ENCODE peak calls at places on chromosomes 2 and 18, in ten cellular contexts. C is tibial nerve, I is A549, B is transverse colon, D is HepG2, A is stomach, R is SK-N-SH, Z is K562, F is ovary, N is sigmoid colon. M is an unnamed sample.

GRCh38 chr2:66839551-66840320 is 404.8 kb downstream of the MEIS1 start:
- DNase-seq in D (no peak), B (no peak), Z (no peak), A (no peak), R (no peak), C (no peak), I (peak), F (no peak), N (no peak), M (no peak)

GRCh38 chr18:49481317-49481716 is 5.7 kb downstream of the C18orf32 start:
- DNase-seq in Z (no peak), R (no peak), D (no peak), F (no peak), N (no peak), C (no peak), I (no peak), B (no peak), A (no peak), M (no peak)

GRCh38 chr2:214107731-214108130 is 303.1 kb upstream of the VWC2L start:
- DNase-seq in D (no peak), Z (no peak), R (no peak), I (no peak), C (no peak), A (no peak), N (no peak), F (no peak), B (no peak), M (no peak)

GRCh38 chr2:225282858-225283693 is 116.4 kb upstream of the NYAP2 start:
- DNase-seq in I (peak), R (peak), C (no peak), B (no peak), F (no peak), D (peak), N (no peak), A (no peak), Z (peak), M (no peak)

GRCh38 chr18:26134110-26134509 is 441 bp downstream of the PSMA8 start:
- DNase-seq in R (no peak), D (no peak), A (no peak), I (no peak), B (no peak), Z (no peak), F (no peak), N (no peak), C (no peak), M (no peak)

GRCh38 chr18:62576858-62577512 is 54.2 kb downstream of the ZCCHC2 start:
- DNase-seq in B (no peak), R (no peak), D (no peak), F (no peak), C (no peak), A (no peak), N (no peak), I (no peak), Z (no peak), M (no peak)

GRCh38 chr18:46659484-46659883 is 2.5 kb upstream of the LOXHD1 start:
- DNase-seq in A (no peak), D (no peak), F (no peak), N (no peak), B (no peak), I (no peak), Z (no peak), C (no peak), R (no peak), M (no peak)

GRCh38 chr2:203338322-203338721 is 10.1 kb downstream of the ABI2 start:
- DNase-seq in F (no peak), Z (no peak), C (no peak), A (no peak), D (no peak), N (no peak), I (no peak), B (no peak), R (no peak), M (no peak)

GRCh38 chr2:96353032-96353561 is 17.5 kb downstream of the NCAPH start:
- DNase-seq in N (no peak), R (peak), B (no peak), F (no peak), D (no peak), C (no peak), Z (peak), A (no peak), I (no peak), M (no peak)

GRCh38 chr2:161208527-161209139 is 48.4 kb downstream of the TANK start:
- DNase-seq in B (no peak), D (peak), R (no peak), Z (peak), N (no peak), F (no peak), A (no peak), C (no peak), I (peak), M (no peak)

GRCh38 chr2:9473985-9474360 is 378 bp upstream of the IAH1 start:
- DNase-seq in D (no peak), A (peak), Z (no peak), N (peak), C (no peak), R (peak), I (no peak), F (peak), B (peak), M (peak)

GRCh38 chr18:64082054-64082453 is 66.8 kb downstream of the LINC00305 start:
- DNase-seq in B (no peak), R (no peak), D (no peak), N (no peak), A (no peak), I (no peak), Z (no peak), F (no peak), C (no peak), M (no peak)

GRCh38 chr2:238790877-238791276 is 57.0 kb upstream of the TWIST2 start:
- DNase-seq in R (no peak), B (no peak), C (no peak), Z (no peak), A (no peak), F (no peak), D (no peak), I (no peak), N (no peak), M (no peak)

GRCh38 chr2:219405451-219405850 is 12.7 kb upstream of the DES start:
- DNase-seq in I (no peak), F (no peak), D (no peak), N (peak), Z (peak), A (no peak), B (no peak), R (no peak), C (no peak), M (no peak)
- TF ChIP-seq CTCF in I (no peak), F (no peak), D (peak), N (no peak), Z (peak), A (no peak), B (peak), R (no peak), C (no peak), M (no peak)

GRCh38 chr2:33236457-33236856 is 240.0 kb upstream of the RASGRP3 start:
- DNase-seq in B (no peak), A (no peak), Z (no peak), D (no peak), R (no peak), F (no peak), C (no peak), N (no peak), I (no peak), M (no peak)
- TF ChIP-seq EP300 in B (no peak), A (no peak), Z (no peak), D (no peak), R (no peak), F (no peak), C (no peak), N (no peak), I (no peak), M (no peak)

GRCh38 chr18:23072079-23072478 is 63.2 kb upstream of the CABLES1 start:
- DNase-seq in D (no peak), B (no peak), R (no peak), Z (no peak), F (no peak), A (no peak), C (no peak), I (no peak), N (no peak), M (no peak)

GRCh38 chr18:23073996-23074606 is 61.2 kb upstream of the CABLES1 start:
- DNase-seq in N (no peak), Z (no peak), B (no peak), F (no peak), D (no peak), R (no peak), A (no peak), I (no peak), C (no peak), M (no peak)

DNA sequence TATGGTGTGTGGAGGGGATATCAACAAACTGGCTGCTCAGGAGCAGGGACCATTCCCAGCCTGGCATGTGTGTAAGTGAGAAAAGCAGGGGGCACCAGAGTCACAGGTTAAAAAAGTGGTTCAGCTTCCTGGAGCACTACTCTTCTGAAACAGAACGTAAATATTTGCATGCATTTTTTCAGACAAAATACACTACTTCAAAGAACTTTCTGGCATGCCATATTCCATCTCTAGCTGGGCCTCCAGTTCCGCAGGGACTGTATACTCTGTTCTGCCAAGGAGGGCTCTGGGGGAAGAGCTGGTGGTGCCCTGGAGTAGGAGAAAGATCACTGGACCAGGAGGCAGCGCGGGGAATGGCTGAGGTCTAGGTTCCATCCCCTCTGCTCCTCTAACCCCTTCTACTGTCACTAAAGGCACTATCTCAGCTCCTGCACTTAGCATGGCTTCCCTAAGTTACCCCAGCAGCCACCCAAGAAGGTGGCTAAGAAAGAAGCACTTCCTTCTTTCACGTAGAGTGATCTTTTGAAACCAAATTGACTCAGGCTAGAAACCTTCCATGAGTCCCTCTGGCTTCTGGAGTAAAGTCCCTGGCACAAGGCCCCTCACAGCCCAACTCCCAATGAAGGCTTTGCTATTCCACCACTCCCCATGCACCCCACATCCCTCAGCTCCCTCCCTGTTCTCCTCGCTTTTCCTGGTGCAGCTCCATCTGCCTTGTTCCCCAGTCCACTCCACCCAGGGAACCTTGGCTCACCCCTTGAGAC is 57.6 kb upstream of the CABLES1 start:
- DNase-seq in F (no peak), I (peak), A (peak), R (peak), N (no peak), C (no peak), Z (no peak), B (no peak), D (peak), M (no peak)
- TF ChIP-seq CTCF in F (no peak), I (peak), A (peak), R (peak), N (no peak), C (no peak), Z (no peak), B (peak), D (peak), M (no peak)

DNA sequence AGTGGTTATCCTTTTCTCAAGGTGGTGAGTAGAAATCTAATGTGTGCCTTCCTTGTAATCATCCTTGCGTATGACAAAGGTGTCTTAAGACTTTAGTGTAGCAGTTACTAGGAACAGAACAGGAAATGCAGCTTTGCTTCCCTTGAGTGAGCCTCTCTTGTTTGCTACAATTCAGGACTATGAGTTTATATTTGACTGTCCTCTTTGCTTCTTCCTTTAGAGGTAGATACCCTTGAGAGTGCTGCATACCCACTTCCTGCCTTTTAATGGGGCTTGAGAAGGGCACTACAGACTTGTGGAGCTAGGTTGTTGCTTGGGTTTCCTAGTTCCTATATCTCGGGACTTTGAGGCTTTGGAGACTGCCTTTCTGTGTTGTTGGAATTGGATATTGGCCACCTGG is 3.8 kb downstream of the KCNJ13 start:
- DNase-seq in I (no peak), R (no peak), Z (no peak), N (no peak), A (no peak), B (no peak), D (no peak), C (no peak), F (no peak), M (no peak)
- TF ChIP-seq EP300 in I (no peak), R (no peak), Z (no peak), N (no peak), A (no peak), B (no peak), D (no peak), C (no peak), F (no peak), M (no peak)

DNA sequence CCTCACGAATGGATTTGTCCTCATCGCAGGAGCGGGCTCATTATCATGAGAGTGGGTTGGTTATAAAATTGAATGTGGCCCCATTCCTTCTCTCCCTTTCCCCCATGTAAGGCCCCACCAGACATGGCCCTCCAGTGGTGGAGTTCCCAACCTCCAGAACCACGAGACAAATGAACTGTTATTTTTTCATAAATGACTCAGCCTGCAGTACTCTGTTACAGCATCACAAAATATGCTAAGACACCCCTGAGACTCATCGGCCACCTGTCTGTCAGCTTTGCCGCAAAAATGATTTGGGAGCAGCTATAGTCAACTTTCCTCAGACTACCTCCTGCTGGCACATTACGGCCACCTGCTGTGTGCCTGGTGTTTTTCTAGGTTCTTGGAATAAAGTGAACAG is 21.4 kb upstream of the C1QL2 start:
- DNase-seq in N (no peak), C (no peak), R (no peak), I (no peak), F (no peak), B (no peak), A (no peak), Z (no peak), D (no peak), M (no peak)
- TF ChIP-seq CTCF in N (no peak), C (no peak), R (peak), I (no peak), F (no peak), B (no peak), A (no peak), Z (no peak), D (no peak), M (no peak)